ENCODE peak calls at places on chromosome 16, in seven cellular contexts. J is NCI-H460, L is DMS 273 treated with DMSO at 0.1 percent for 48 hours, G is NCI-H1436 treated with DMSO at 0.1 percent for 48 hours, W is NCI-H774, T is AG20443, H is psoas muscle. Y is an unnamed sample.

GRCh38 chr16:55760665-55761035 is 72.2 kb downstream of the CES1 start:
- DNase-seq in J (no peak), L (no peak), G (no peak), W (no peak), T (no peak), H (no peak), Y (no peak)

GRCh38 chr16:85187447-85187846 is 75.2 kb upstream of the CIBAR2 start:
- DNase-seq in J (no peak), L (no peak), G (no peak), W (no peak), T (no peak), H (no peak), Y (no peak)

GRCh38 chr16:67207857-67208524 is 9.1 kb downstream of the ELMO3 start:
- DNase-seq in J (peak; percentile 47), L (no peak), G (no peak), W (no peak), T (peak; percentile 85), H (peak; percentile 66), Y (no peak)

GRCh38 chr16:19914877-19915276 is 30.2 kb upstream of the GPRC5B start:
- DNase-seq in J (no peak), L (no peak), G (no peak), W (no peak), T (no peak), H (no peak), Y (no peak)

GRCh38 chr16:83908798-83909197 is 9.9 kb downstream of the MLYCD start:
- DNase-seq in J (no peak), L (no peak), G (no peak), W (no peak), T (no peak), H (no peak), Y (no peak)

GRCh38 chr16:71930993-71931392 is 35.7 kb downstream of the IST1 start:
- DNase-seq in J (no peak), L (no peak), G (no peak), W (no peak), T (no peak), H (no peak), Y (no peak)

GRCh38 chr16:4935231-4935855 is 1.6 kb downstream of the PPL start:
- DNase-seq in J (no peak), L (no peak), G (no peak), W (no peak), T (peak; percentile 82), H (peak; percentile 97), Y (no peak)

GRCh38 chr16:20878682-20879147 is 21.4 kb downstream of the DCUN1D3 start:
- DNase-seq in J (no peak), L (no peak), G (no peak), W (no peak), T (no peak), H (no peak), Y (no peak)

GRCh38 chr16:56614549-56614991 is 6.2 kb downstream of the MT2A start:
- DNase-seq in J (no peak), L (no peak), G (no peak), W (no peak), T (no peak), H (no peak), Y (no peak)

GRCh38 chr16:138049-138417 is 440 bp downstream of the NPRL3 start:
- DNase-seq in J (no peak), L (no peak), G (no peak), W (no peak), T (peak; percentile 33), H (peak; percentile 27), Y (peak; percentile 61)

GRCh38 chr16:17607075-17607509 is 136.3 kb upstream of the XYLT1 start:
- DNase-seq in J (no peak), L (no peak), G (no peak), W (no peak), T (no peak), H (no peak), Y (no peak)

GRCh38 chr16:69767459-69768229 is 5.5 kb downstream of the WWP2 start:
- DNase-seq in J (no peak), L (no peak), G (no peak), W (no peak), T (no peak), H (no peak), Y (no peak)

GRCh38 chr16:53726625-53727024 is 22.7 kb downstream of the FTO start:
- DNase-seq in J (no peak), L (no peak), G (no peak), W (no peak), T (no peak), H (no peak), Y (peak; percentile 60)

GRCh38 chr16:85033153-85033552 is 5.6 kb downstream of the KIAA0513 start:
- DNase-seq in J (no peak), L (no peak), G (no peak), W (no peak), T (no peak), H (no peak), Y (peak; percentile 93)

GRCh38 chr16:81723098-81723723 is 55.9 kb upstream of the PLCG2 start:
- DNase-seq in J (peak; percentile 83), L (peak; percentile 56), G (peak; percentile 26), W (peak; percentile 46), T (peak; percentile 77), H (no peak), Y (peak; percentile 86)

GRCh38 chr16:66315210-66315825 is 51.2 kb upstream of the CDH5 start:
- DNase-seq in J (peak; percentile 88), L (peak; percentile 8), G (peak; percentile 43), W (peak; percentile 47), T (peak; percentile 90), H (peak; percentile 34), Y (peak; percentile 73)

GRCh38 chr16:70689035-70689969 is 3.4 kb upstream of the MTSS2 start:
- DNase-seq in J (no peak), L (no peak), G (no peak), W (no peak), T (no peak), H (peak; percentile 46), Y (no peak)

GRCh38 chr16:14364386-14365199 is 265.5 kb downstream of the PARN start:
- DNase-seq in J (peak; percentile 34), L (no peak), G (no peak), W (no peak), T (no peak), H (no peak), Y (peak; percentile 26)

GRCh38 chr16:66189951-66190350 is 176.5 kb upstream of the CDH5 start:
- DNase-seq in J (no peak), L (no peak), G (no peak), W (no peak), T (peak; percentile 72), H (no peak), Y (no peak)

GRCh38 chr16:15572329-15573001 is 70.5 kb downstream of the MARF1 start:
- DNase-seq in J (no peak), L (no peak), G (no peak), W (no peak), T (peak; percentile 64), H (no peak), Y (no peak)

GRCh38 chr16:3857189-3858013 is 23.1 kb downstream of the CREBBP start:
- DNase-seq in J (peak; percentile 31), L (no peak), G (no peak), W (no peak), T (peak; percentile 60), H (peak; percentile 46), Y (no peak)

GRCh38 chr16:19980866-19981265 is 92.8 kb downstream of the GPR139 start:
- DNase-seq in J (peak; percentile 14), L (no peak), G (no peak), W (peak; percentile 12), T (no peak), H (no peak), Y (peak; percentile 38)

GRCh38 chr16:2147378-2147777 is 1.0 kb upstream of the RAB26 start:
- DNase-seq in J (no peak), L (no peak), G (no peak), W (no peak), T (no peak), H (no peak), Y (no peak)